ENCODE peak calls at places on chromosomes 3 and 15, in six cellular contexts. R is KG1, A is psoas muscle, X is HTR-8/SVneo, O is non-pigmented ciliary epithelial cell, P is GM10248. N is an unnamed sample.

GRCh38 chr3:8506611-8507061 is 5.0 kb downstream of the LMCD1 start:
- DNase-seq in R (no peak), A (no peak), X (no peak), O (no peak), P (no peak), N (peak; percentile 77)

GRCh38 chr15:65595960-65596359 is 15.0 kb downstream of the INTS14 start:
- DNase-seq in R (no peak), A (no peak), X (peak; percentile 18), O (no peak), P (no peak), N (no peak)

GRCh38 chr3:9183811-9184463 is 65.5 kb downstream of the SRGAP3 start:
- DNase-seq in R (no peak), A (no peak), X (no peak), O (no peak), P (no peak), N (no peak)

GRCh38 chr3:111588527-111588926 is 6.6 kb downstream of the ZBED2 start:
- DNase-seq in R (no peak), A (no peak), X (no peak), O (no peak), P (no peak), N (no peak)

GRCh38 chr3:129614927-129615363 is 8.5 kb upstream of the PLXND1 start:
- DNase-seq in R (no peak), A (peak; percentile 41), X (no peak), O (no peak), P (no peak), N (no peak)

GRCh38 chr3:126127452-126127851 is 43.5 kb upstream of the SLC41A3 start:
- DNase-seq in R (no peak), A (peak; percentile 9), X (no peak), O (no peak), P (no peak), N (no peak)

GRCh38 chr3:182790612-182791011 is 2.7 kb upstream of the ATP11B start:
- DNase-seq in R (no peak), A (no peak), X (no peak), O (no peak), P (no peak), N (no peak)

GRCh38 chr3:75192065-75192658 is 472.0 kb upstream of the FRG2C start:
- DNase-seq in R (peak; percentile 23), A (no peak), X (peak; percentile 1), O (no peak), P (peak; percentile 29), N (peak; percentile 49)

GRCh38 chr3:146598486-146598885 is 6.7 kb downstream of the PLSCR5 start:
- DNase-seq in R (no peak), A (no peak), X (no peak), O (no peak), P (no peak), N (no peak)

GRCh38 chr3:187735837-187736236 is 9.4 kb downstream of the BCL6 start:
- DNase-seq in R (no peak), A (no peak), X (no peak), O (no peak), P (no peak), N (no peak)

GRCh38 chr3:157071744-157072525 is 88.0 kb downstream of the CCNL1 start:
- DNase-seq in R (no peak), A (no peak), X (no peak), O (no peak), P (no peak), N (no peak)

GRCh38 chr3:196997311-196997710 is 28.7 kb upstream of the PIGZ start:
- DNase-seq in R (no peak), A (no peak), X (no peak), O (no peak), P (no peak), N (no peak)

GRCh38 chr3:158152186-158152585 is 42.3 kb downstream of the RSRC1 start:
- DNase-seq in R (no peak), A (no peak), X (no peak), O (no peak), P (no peak), N (peak; percentile 63)

GRCh38 chr3:30435950-30436349 is 170.5 kb upstream of the TGFBR2 start:
- DNase-seq in R (no peak), A (no peak), X (no peak), O (no peak), P (no peak), N (no peak)

GRCh38 chr15:30827625-30828303 is 76.0 kb upstream of the FAN1 start:
- DNase-seq in R (no peak), A (no peak), X (no peak), O (no peak), P (no peak), N (peak; percentile 42)

GRCh38 chr15:46280753-46281521 is 646.1 kb downstream of the SQOR start:
- DNase-seq in R (no peak), A (no peak), X (no peak), O (no peak), P (no peak), N (peak; percentile 34)

GRCh38 chr3:151537751-151538150 is 76.9 kb upstream of the IGSF10 start:
- DNase-seq in R (no peak), A (no peak), X (peak; percentile 10), O (peak; percentile 15), P (no peak), N (peak; percentile 53)

GRCh38 chr3:15892828-15893227 is 95.0 kb upstream of the ANKRD28 start:
- DNase-seq in R (no peak), A (no peak), X (no peak), O (no peak), P (no peak), N (no peak)

GRCh38 chr15:70669966-70670658 is 93.2 kb downstream of the UACA start:
- DNase-seq in R (no peak), A (no peak), X (no peak), O (no peak), P (no peak), N (no peak)

GRCh38 chr3:113573728-113574127 is 41.4 kb downstream of the SIDT1 start:
- DNase-seq in R (no peak), A (no peak), X (no peak), O (no peak), P (no peak), N (no peak)

GRCh38 chr15:51801391-51801835 is 28.0 kb upstream of the TMOD3 start:
- DNase-seq in R (no peak), A (peak; percentile 20), X (peak; percentile 29), O (no peak), P (peak; percentile 24), N (peak; percentile 32)

GRCh38 chr3:46500631-46501377 is 3.0 kb downstream of the RTP3 start:
- DNase-seq in R (no peak), A (no peak), X (no peak), O (peak; percentile 67), P (peak; percentile 28), N (peak; percentile 67)

GRCh38 chr15:100995471-100996430 is 76.6 kb downstream of the LRRK1 start:
- DNase-seq in R (no peak), A (no peak), X (no peak), O (no peak), P (no peak), N (no peak)

GRCh38 chr3:45861043-45861846 is 19.3 kb upstream of the LZTFL1 start:
- DNase-seq in R (no peak), A (no peak), X (no peak), O (no peak), P (peak; percentile 48), N (no peak)

GRCh38 chr15:85443593-85444328 is 63.4 kb downstream of the AKAP13 start:
- DNase-seq in R (no peak), A (no peak), X (peak; percentile 21), O (no peak), P (no peak), N (peak; percentile 55)